ENCODE peak calls at places on chromosomes 1 and 21, in seven cellular contexts. One of them, this sample, is unnamed. For H3K4me1, the result is how much of the 10 kb centered on the place peaks cover.

GRCh38 chr1:234239515-234239914 is 133.7 kb upstream of the COA6 start:
- DNase-seq in CD8-positive, alpha-beta memory T cell: no peak
- DNase-seq in colonic mucosa: no peak
- DNase-seq in aorta: no peak
- DNase-seq in esophagus squamous epithelium: no peak
- DNase-seq in Caco-2: no peak
- DNase-seq in heart right ventricle: no peak
- DNase-seq in this sample: no peak

GRCh38 chr1:23977854-23978191 is 2.3 kb downstream of the SRSF10 start:
- DNase-seq in CD8-positive, alpha-beta memory T cell: no peak
- DNase-seq in colonic mucosa: no peak
- DNase-seq in aorta: no peak
- DNase-seq in esophagus squamous epithelium: no peak
- DNase-seq in Caco-2: no peak
- DNase-seq in heart right ventricle: no peak
- DNase-seq in this sample: no peak

GRCh38 chr1:201914456-201915235 is 25.9 kb downstream of the SHISA4 start:
- DNase-seq in CD8-positive, alpha-beta memory T cell: no peak
- DNase-seq in colonic mucosa: no peak
- DNase-seq in aorta: no peak
- DNase-seq in esophagus squamous epithelium: no peak
- DNase-seq in Caco-2: no peak
- DNase-seq in heart right ventricle: no peak
- DNase-seq in this sample: no peak

GRCh38 chr1:9239622-9240401 is 5.2 kb downstream of the H6PD start:
- DNase-seq in CD8-positive, alpha-beta memory T cell: peak
- DNase-seq in colonic mucosa: peak
- DNase-seq in aorta: peak
- DNase-seq in esophagus squamous epithelium: no peak
- DNase-seq in Caco-2: no peak
- DNase-seq in heart right ventricle: peak
- DNase-seq in this sample: no peak

GRCh38 chr1:96865731-96866684 is 144.4 kb downstream of the PTBP2 start:
- DNase-seq in CD8-positive, alpha-beta memory T cell: no peak
- DNase-seq in colonic mucosa: no peak
- DNase-seq in aorta: no peak
- DNase-seq in esophagus squamous epithelium: no peak
- DNase-seq in Caco-2: no peak
- DNase-seq in heart right ventricle: peak
- DNase-seq in this sample: no peak

GRCh38 chr1:18539171-18539570 is 58.4 kb downstream of the KLHDC7A start:
- DNase-seq in CD8-positive, alpha-beta memory T cell: no peak
- DNase-seq in colonic mucosa: no peak
- DNase-seq in aorta: no peak
- DNase-seq in esophagus squamous epithelium: no peak
- DNase-seq in Caco-2: peak
- DNase-seq in heart right ventricle: no peak
- DNase-seq in this sample: no peak

GRCh38 chr1:198669023-198669698 is 30.3 kb downstream of the PTPRC start:
- DNase-seq in CD8-positive, alpha-beta memory T cell: peak
- DNase-seq in colonic mucosa: no peak
- DNase-seq in aorta: peak
- DNase-seq in esophagus squamous epithelium: no peak
- DNase-seq in Caco-2: no peak
- DNase-seq in heart right ventricle: no peak
- DNase-seq in this sample: no peak

GRCh38 chr21:37758997-37759396 is 157.3 kb downstream of the KCNJ6 start:
- DNase-seq in CD8-positive, alpha-beta memory T cell: no peak
- DNase-seq in colonic mucosa: peak
- DNase-seq in aorta: peak
- DNase-seq in esophagus squamous epithelium: no peak
- DNase-seq in Caco-2: peak
- DNase-seq in heart right ventricle: no peak
- DNase-seq in this sample: no peak

GRCh38 chr1:192476802-192477298 is 98.7 kb upstream of the RGS1 start:
- DNase-seq in CD8-positive, alpha-beta memory T cell: no peak
- DNase-seq in colonic mucosa: no peak
- DNase-seq in aorta: peak
- DNase-seq in esophagus squamous epithelium: no peak
- DNase-seq in Caco-2: no peak
- DNase-seq in heart right ventricle: peak
- DNase-seq in this sample: no peak

GRCh38 chr1:63317007-63317813 is 5.2 kb upstream of the FOXD3 start:
- DNase-seq in CD8-positive, alpha-beta memory T cell: no peak
- DNase-seq in colonic mucosa: peak
- DNase-seq in aorta: peak
- DNase-seq in esophagus squamous epithelium: no peak
- DNase-seq in Caco-2: peak
- DNase-seq in heart right ventricle: no peak
- DNase-seq in this sample: peak

GRCh38 chr21:41358193-41359166 is 3.3 kb upstream of the MX2 start:
- DNase-seq in CD8-positive, alpha-beta memory T cell: no peak
- DNase-seq in colonic mucosa: no peak
- DNase-seq in aorta: no peak
- DNase-seq in esophagus squamous epithelium: no peak
- DNase-seq in Caco-2: no peak
- DNase-seq in heart right ventricle: no peak
- DNase-seq in this sample: no peak

GRCh38 chr1:183070234-183070922 is 47.2 kb downstream of the LAMC1 start:
- DNase-seq in CD8-positive, alpha-beta memory T cell: no peak
- DNase-seq in colonic mucosa: no peak
- DNase-seq in aorta: no peak
- DNase-seq in esophagus squamous epithelium: no peak
- DNase-seq in Caco-2: no peak
- DNase-seq in heart right ventricle: no peak
- DNase-seq in this sample: no peak

GRCh38 chr1:183065168-183065670 is 42.0 kb downstream of the LAMC1 start:
- DNase-seq in CD8-positive, alpha-beta memory T cell: no peak
- DNase-seq in colonic mucosa: no peak
- DNase-seq in aorta: no peak
- DNase-seq in esophagus squamous epithelium: no peak
- DNase-seq in Caco-2: no peak
- DNase-seq in heart right ventricle: no peak
- DNase-seq in this sample: no peak

GRCh38 chr1:183070923-183071618 is 47.9 kb downstream of the LAMC1 start:
- DNase-seq in CD8-positive, alpha-beta memory T cell: no peak
- DNase-seq in colonic mucosa: no peak
- DNase-seq in aorta: no peak
- DNase-seq in esophagus squamous epithelium: no peak
- DNase-seq in Caco-2: no peak
- DNase-seq in heart right ventricle: no peak
- DNase-seq in this sample: no peak

GRCh38 chr1:183073320-183073719 is 50.1 kb downstream of the LAMC1 start:
- DNase-seq in CD8-positive, alpha-beta memory T cell: no peak
- DNase-seq in colonic mucosa: no peak
- DNase-seq in aorta: no peak
- DNase-seq in esophagus squamous epithelium: no peak
- DNase-seq in Caco-2: no peak
- DNase-seq in heart right ventricle: no peak
- DNase-seq in this sample: no peak

GRCh38 chr1:183069562-183070216 is 46.5 kb downstream of the LAMC1 start:
- DNase-seq in CD8-positive, alpha-beta memory T cell: no peak
- DNase-seq in colonic mucosa: no peak
- DNase-seq in aorta: no peak
- DNase-seq in esophagus squamous epithelium: no peak
- DNase-seq in Caco-2: no peak
- DNase-seq in heart right ventricle: no peak
- DNase-seq in this sample: no peak
- H3K4me1 ChIP-seq in CD8-positive, alpha-beta memory T cell: under half
- H3K4me1 ChIP-seq in colonic mucosa: under half
- H3K4me1 ChIP-seq in aorta: under half
- H3K4me1 ChIP-seq in esophagus squamous epithelium: half or more
- H3K4me1 ChIP-seq in Caco-2: under half
- H3K4me1 ChIP-seq in heart right ventricle: half or more
- H3K4me1 ChIP-seq in this sample: under half

GRCh38 chr1:151369621-151370048 is 2.9 kb downstream of the SELENBP1 start:
- DNase-seq in CD8-positive, alpha-beta memory T cell: no peak
- DNase-seq in colonic mucosa: peak
- DNase-seq in aorta: no peak
- DNase-seq in esophagus squamous epithelium: no peak
- DNase-seq in Caco-2: no peak
- DNase-seq in heart right ventricle: no peak
- DNase-seq in this sample: no peak
- H3K4me3 ChIP-seq in CD8-positive, alpha-beta memory T cell: no peak
- H3K4me3 ChIP-seq in colonic mucosa: no peak
- H3K4me3 ChIP-seq in aorta: no peak
- H3K4me3 ChIP-seq in esophagus squamous epithelium: no peak
- H3K4me3 ChIP-seq in Caco-2: no peak
- H3K4me3 ChIP-seq in heart right ventricle: peak
- H3K4me3 ChIP-seq in this sample: no peak

GRCh38 chr1:51515312-51515960 is 3.6 kb downstream of the EPS15 start:
- DNase-seq in CD8-positive, alpha-beta memory T cell: no peak
- DNase-seq in colonic mucosa: no peak
- DNase-seq in aorta: no peak
- DNase-seq in esophagus squamous epithelium: no peak
- DNase-seq in Caco-2: no peak
- DNase-seq in heart right ventricle: no peak
- DNase-seq in this sample: no peak

GRCh38 chr1:51516639-51517158 is 2.4 kb downstream of the EPS15 start:
- DNase-seq in CD8-positive, alpha-beta memory T cell: no peak
- DNase-seq in colonic mucosa: no peak
- DNase-seq in aorta: no peak
- DNase-seq in esophagus squamous epithelium: no peak
- DNase-seq in Caco-2: no peak
- DNase-seq in heart right ventricle: no peak
- DNase-seq in this sample: peak

GRCh38 chr1:51517361-51518032 is 1.6 kb downstream of the EPS15 start:
- DNase-seq in CD8-positive, alpha-beta memory T cell: no peak
- DNase-seq in colonic mucosa: peak
- DNase-seq in aorta: no peak
- DNase-seq in esophagus squamous epithelium: no peak
- DNase-seq in Caco-2: no peak
- DNase-seq in heart right ventricle: no peak
- DNase-seq in this sample: peak

GRCh38 chr1:51514733-51515132 is 4.3 kb downstream of the EPS15 start:
- DNase-seq in CD8-positive, alpha-beta memory T cell: no peak
- DNase-seq in colonic mucosa: no peak
- DNase-seq in aorta: no peak
- DNase-seq in esophagus squamous epithelium: no peak
- DNase-seq in Caco-2: no peak
- DNase-seq in heart right ventricle: no peak
- DNase-seq in this sample: no peak

DNA sequence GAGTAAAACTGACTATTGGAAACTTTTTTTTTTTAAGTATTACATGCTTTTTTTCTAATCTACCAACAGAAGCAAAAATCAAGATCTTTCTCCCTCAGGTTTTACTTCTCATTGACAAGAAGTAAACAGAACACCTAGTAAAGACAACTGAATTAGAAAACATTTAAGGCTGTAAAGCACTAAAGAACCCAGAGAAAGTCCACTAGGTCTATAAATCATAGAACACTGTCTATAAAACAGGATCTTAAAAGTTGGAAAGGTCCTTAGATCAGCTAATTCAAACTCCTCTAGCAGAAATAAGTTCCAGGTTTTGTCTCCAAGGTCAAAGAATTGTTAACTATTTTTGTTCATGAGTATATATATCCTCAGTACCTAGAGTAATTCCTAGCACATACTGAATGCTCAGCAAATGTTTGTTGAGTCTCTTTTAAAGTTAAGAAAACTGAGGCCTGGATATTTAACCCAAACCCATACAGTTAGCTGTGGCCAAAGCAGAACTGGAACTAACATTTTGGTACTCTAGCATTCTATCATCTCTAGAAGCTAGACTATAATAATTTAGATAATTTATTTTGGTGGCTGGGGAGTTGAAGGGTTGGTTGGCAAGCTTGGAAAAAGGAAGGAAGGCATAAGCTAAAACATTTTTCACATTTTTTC is 3.0 kb downstream of the EPS15 start:
- DNase-seq in CD8-positive, alpha-beta memory T cell: no peak
- DNase-seq in colonic mucosa: no peak
- DNase-seq in aorta: no peak
- DNase-seq in esophagus squamous epithelium: no peak
- DNase-seq in Caco-2: no peak
- DNase-seq in heart right ventricle: no peak
- DNase-seq in this sample: peak
- H3K4me1 ChIP-seq in CD8-positive, alpha-beta memory T cell: half or more
- H3K4me1 ChIP-seq in colonic mucosa: under half
- H3K4me1 ChIP-seq in aorta: under half
- H3K4me1 ChIP-seq in esophagus squamous epithelium: half or more
- H3K4me1 ChIP-seq in Caco-2: under half
- H3K4me1 ChIP-seq in heart right ventricle: half or more
- H3K4me1 ChIP-seq in this sample: under half

GRCh38 chr1:246482780-246483179 is 24.3 kb downstream of the SMYD3 start:
- DNase-seq in CD8-positive, alpha-beta memory T cell: no peak
- DNase-seq in colonic mucosa: no peak
- DNase-seq in aorta: no peak
- DNase-seq in esophagus squamous epithelium: no peak
- DNase-seq in Caco-2: no peak
- DNase-seq in heart right ventricle: no peak
- DNase-seq in this sample: no peak
- H3K4me3 ChIP-seq in CD8-positive, alpha-beta memory T cell: no peak
- H3K4me3 ChIP-seq in colonic mucosa: no peak
- H3K4me3 ChIP-seq in aorta: no peak
- H3K4me3 ChIP-seq in esophagus squamous epithelium: no peak
- H3K4me3 ChIP-seq in Caco-2: no peak
- H3K4me3 ChIP-seq in heart right ventricle: no peak
- H3K4me3 ChIP-seq in this sample: no peak

DNA sequence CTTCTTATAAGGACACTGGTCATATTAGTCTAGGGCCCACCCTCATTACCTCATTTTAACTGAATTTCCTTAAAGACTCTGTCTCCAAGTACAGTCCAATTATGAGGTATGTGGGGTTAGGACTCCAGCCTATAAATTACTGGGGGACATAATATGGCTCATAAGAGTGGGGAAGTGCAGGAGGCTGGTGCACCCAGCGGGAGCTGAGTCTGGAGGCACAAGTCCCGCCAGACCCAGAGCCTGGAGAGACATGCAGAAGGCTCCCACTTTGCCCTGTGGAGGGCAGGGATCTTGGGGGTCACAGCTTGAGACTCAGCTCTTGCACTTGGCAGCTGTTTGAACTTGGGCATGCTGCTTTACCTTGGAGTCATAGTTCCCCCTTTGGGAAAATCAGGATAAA is 250.4 kb downstream of the RHOU start:
- DNase-seq in CD8-positive, alpha-beta memory T cell: no peak
- DNase-seq in colonic mucosa: no peak
- DNase-seq in aorta: no peak
- DNase-seq in esophagus squamous epithelium: no peak
- DNase-seq in Caco-2: no peak
- DNase-seq in heart right ventricle: no peak
- DNase-seq in this sample: no peak
- H3K4me1 ChIP-seq in CD8-positive, alpha-beta memory T cell: under half
- H3K4me1 ChIP-seq in colonic mucosa: under half
- H3K4me1 ChIP-seq in aorta: under half
- H3K4me1 ChIP-seq in esophagus squamous epithelium: under half
- H3K4me1 ChIP-seq in Caco-2: under half
- H3K4me1 ChIP-seq in heart right ventricle: under half
- H3K4me1 ChIP-seq in this sample: under half

DNA sequence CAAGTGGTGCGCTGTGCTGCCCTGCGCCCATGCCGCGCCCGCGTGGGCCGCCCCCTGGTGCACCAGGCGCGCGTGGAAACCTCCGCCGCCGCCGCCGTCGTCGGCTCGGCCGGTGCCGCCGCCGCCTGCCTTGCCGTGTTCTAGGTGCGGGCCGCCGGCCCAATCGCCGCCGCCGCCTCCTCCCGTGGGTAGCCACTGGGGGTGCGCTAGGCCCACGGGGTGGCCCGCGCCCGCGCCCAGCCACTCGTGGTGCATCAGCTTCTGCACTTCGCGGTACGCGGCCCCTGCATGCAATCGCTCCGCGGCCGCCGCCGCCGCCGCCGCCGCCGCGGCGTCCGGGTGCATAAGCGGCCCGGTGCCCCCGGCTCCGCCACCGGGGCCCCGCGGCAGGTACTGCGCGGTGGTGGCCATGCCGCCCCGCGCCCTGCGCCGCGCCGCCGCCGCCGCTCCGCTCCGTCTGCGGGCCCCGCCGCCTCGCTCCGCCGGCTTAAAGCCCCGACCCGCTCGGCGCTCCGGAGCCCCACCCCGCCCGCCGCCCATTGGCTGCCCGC is at the start of gene POU3F1:
- DNase-seq in CD8-positive, alpha-beta memory T cell: peak
- DNase-seq in colonic mucosa: no peak
- DNase-seq in aorta: no peak
- DNase-seq in esophagus squamous epithelium: no peak
- DNase-seq in Caco-2: peak
- DNase-seq in heart right ventricle: no peak
- DNase-seq in this sample: no peak
- H3K4me3 ChIP-seq in CD8-positive, alpha-beta memory T cell: peak
- H3K4me3 ChIP-seq in colonic mucosa: peak
- H3K4me3 ChIP-seq in aorta: peak
- H3K4me3 ChIP-seq in esophagus squamous epithelium: peak
- H3K4me3 ChIP-seq in Caco-2: peak
- H3K4me3 ChIP-seq in heart right ventricle: peak
- H3K4me3 ChIP-seq in this sample: peak